ENCODE peak calls at places on chromosome 18, in five cellular contexts. I is tibial nerve, M is astrocyte of the spinal cord, S is transverse colon, Q is fibroblast of villous mesenchyme. N is an unnamed sample.

GRCh38 chr18:56124186-56124585 is 514.2 kb downstream of the TXNL1 start:
- DNase-seq in I (no peak), M (peak), S (no peak), Q (peak), N (no peak)

GRCh38 chr18:63149200-63149587 is 170.4 kb downstream of the BCL2 start:
- DNase-seq in I (no peak), M (no peak), S (no peak), Q (no peak), N (no peak)

GRCh38 chr18:23077493-23078256 is 57.6 kb upstream of the CABLES1 start:
- DNase-seq in I (no peak), M (peak), S (no peak), Q (peak), N (no peak)

GRCh38 chr18:22223263-22223960 is 54.0 kb downstream of the GATA6 start:
- DNase-seq in I (peak), M (peak), S (peak), Q (peak), N (no peak)

GRCh38 chr18:69109686-69110085 is 291.0 kb upstream of the DOK6 start:
- DNase-seq in I (no peak), M (no peak), S (no peak), Q (peak), N (no peak)

GRCh38 chr18:29512203-29512602 is 1335.3 kb upstream of the CDH2 start:
- DNase-seq in I (no peak), M (no peak), S (no peak), Q (no peak), N (no peak)

GRCh38 chr18:9109523-9109922 is 7.0 kb downstream of the NDUFV2 start:
- DNase-seq in I (no peak), M (peak), S (no peak), Q (peak), N (no peak)

GRCh38 chr18:60984496-60984895 is 348.7 kb upstream of the CDH20 start:
- DNase-seq in I (no peak), M (peak), S (no peak), Q (peak), N (no peak)

GRCh38 chr18:46449033-46449432 is 208.0 kb downstream of the LOXHD1 start:
- DNase-seq in I (no peak), M (no peak), S (no peak), Q (no peak), N (no peak)

GRCh38 chr18:47756364-47757016 is 174.0 kb downstream of the SMAD2 start:
- DNase-seq in I (peak), M (peak), S (peak), Q (peak), N (no peak)

GRCh38 chr18:657998-658946 is 819 bp downstream of the TYMS start:
- DNase-seq in I (peak), M (peak), S (peak), Q (peak), N (peak)

GRCh38 chr18:8609711-8610441 is 639 bp downstream of the RAB12 start:
- DNase-seq in I (no peak), M (no peak), S (peak), Q (peak), N (peak)

GRCh38 chr18:55083461-55083860 is 124.2 kb upstream of the CCDC68 start:
- DNase-seq in I (no peak), M (peak), S (no peak), Q (no peak), N (no peak)

GRCh38 chr18:55220523-55220922 is 261.3 kb upstream of the CCDC68 start:
- DNase-seq in I (no peak), M (peak), S (no peak), Q (no peak), N (no peak)

GRCh38 chr18:68494802-68495560 is 219.9 kb downstream of the TMX3 start:
- DNase-seq in I (no peak), M (peak), S (no peak), Q (peak), N (no peak)

GRCh38 chr18:42041793-42042192 is 86.8 kb downstream of the PIK3C3 start:
- DNase-seq in I (no peak), M (no peak), S (no peak), Q (no peak), N (no peak)

GRCh38 chr18:9918016-9918680 is 4.3 kb downstream of the VAPA start:
- DNase-seq in I (no peak), M (peak), S (no peak), Q (no peak), N (no peak)

GRCh38 chr18:48605408-48605845 is 66.6 kb downstream of the CTIF start:
- DNase-seq in I (no peak), M (peak), S (no peak), Q (peak), N (no peak)

GRCh38 chr18:66635342-66635741 is 31.5 kb upstream of the CDH19 start:
- DNase-seq in I (no peak), M (no peak), S (no peak), Q (no peak), N (no peak)

GRCh38 chr18:5746844-5747243 is 148.5 kb downstream of the TMEM200C start:
- DNase-seq in I (no peak), M (no peak), S (no peak), Q (no peak), N (no peak)

GRCh38 chr18:76640438-76640837 is 145.4 kb upstream of the ZNF516 start:
- DNase-seq in I (no peak), M (no peak), S (no peak), Q (no peak), N (no peak)
- TF ChIP-seq CTCF in I (no peak), M (no peak), S (no peak), Q (no peak), N (no peak)

GRCh38 chr18:26457611-26458350 is 90.6 kb downstream of the KCTD1 start:
- DNase-seq in I (no peak), M (no peak), S (no peak), Q (no peak), N (no peak)

GRCh38 chr18:26454616-26455015 is 93.7 kb downstream of the KCTD1 start:
- DNase-seq in I (no peak), M (no peak), S (no peak), Q (no peak), N (no peak)

GRCh38 chr18:26457195-26457594 is 91.2 kb downstream of the KCTD1 start:
- DNase-seq in I (no peak), M (no peak), S (no peak), Q (no peak), N (no peak)

GRCh38 chr18:26455639-26456038 is 92.7 kb downstream of the KCTD1 start:
- DNase-seq in I (no peak), M (no peak), S (no peak), Q (no peak), N (no peak)

GRCh38 chr18:26456070-26456491 is 92.3 kb downstream of the KCTD1 start:
- DNase-seq in I (no peak), M (no peak), S (no peak), Q (no peak), N (no peak)
- TF ChIP-seq CTCF in I (no peak), M (no peak), S (no peak), Q (no peak), N (no peak)

GRCh38 chr18:52791321-52791720 is 451.3 kb downstream of the DCC start:
- DNase-seq in I (no peak), M (no peak), S (no peak), Q (no peak), N (no peak)
- TF ChIP-seq CTCF in I (no peak), M (no peak), S (no peak), Q (no peak), N (no peak)

DNA sequence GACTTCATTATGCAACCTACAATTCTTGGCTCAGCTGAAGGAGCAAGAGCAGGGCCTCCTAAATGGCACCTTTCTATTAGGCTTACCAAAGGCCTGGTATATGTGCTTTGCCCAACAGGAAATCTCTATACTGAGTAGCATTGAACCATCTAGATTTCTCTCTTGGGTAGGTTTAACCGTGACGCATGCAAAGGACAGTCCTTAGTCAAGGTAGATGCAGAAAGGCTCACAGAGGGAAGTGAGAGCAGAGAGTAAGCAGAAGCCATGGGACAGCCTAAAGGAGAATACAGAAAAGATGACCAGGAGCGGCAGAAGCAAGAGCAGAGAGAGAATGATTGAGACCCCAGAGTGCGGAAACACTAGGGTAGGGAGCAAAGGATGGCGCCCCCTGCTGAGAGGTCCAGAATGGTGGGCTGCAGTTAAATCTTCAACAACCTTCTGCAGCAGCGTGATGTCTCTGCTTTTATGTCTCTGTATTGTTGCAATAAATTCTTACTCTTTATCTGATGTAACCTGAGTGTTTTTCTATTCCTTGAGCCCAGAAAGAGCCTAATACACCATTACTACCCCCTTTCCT is 4.7 kb upstream of the OSBPL1A start:
- DNase-seq in I (no peak), M (no peak), S (no peak), Q (no peak), N (no peak)
- TF ChIP-seq CTCF in I (no peak), M (peak), S (no peak), Q (peak), N (no peak)

GRCh38 chr18:78619854-78620253 is 359.8 kb upstream of the SALL3 start:
- DNase-seq in I (no peak), M (no peak), S (no peak), Q (no peak), N (no peak)
- TF ChIP-seq CTCF in I (no peak), M (no peak), S (no peak), Q (no peak), N (no peak)

DNA sequence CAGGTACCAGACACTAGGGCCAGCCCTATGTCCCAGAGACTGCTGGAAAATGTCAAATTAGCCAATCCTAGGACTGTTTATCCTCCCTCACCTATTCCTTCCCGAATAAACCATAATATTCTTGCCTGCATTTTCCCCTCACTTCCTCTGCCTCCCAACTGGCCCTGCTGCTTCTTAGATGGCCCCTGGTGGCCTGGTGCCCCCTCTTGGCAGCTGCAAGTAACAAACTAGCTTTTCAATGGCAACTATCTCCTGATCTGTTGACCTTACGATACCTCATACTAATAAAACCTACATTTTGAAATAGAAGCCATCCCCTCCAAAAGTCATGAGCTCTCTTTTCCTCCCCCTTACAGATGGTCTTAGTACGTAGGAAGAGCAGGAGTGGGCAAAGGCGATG is 132.0 kb downstream of the ALPK2 start:
- DNase-seq in I (no peak), M (no peak), S (no peak), Q (no peak), N (no peak)
- TF ChIP-seq CTCF in I (no peak), M (peak), S (no peak), Q (peak), N (no peak)